ENCODE peak calls at places on chromosomes 16 and 17, in ten cellular contexts. One of them, this sample, is unnamed.

GRCh38 chr17:82690786-82691489 is 7.6 kb downstream of the RAB40B start:
- DNase-seq in EL: no peak
- DNase-seq in HFF-Myc: no peak
- DNase-seq in SK-N-SH: no peak
- DNase-seq in stimulated activated CD4-positive, alpha-beta T cell treated with anti-CD3 and anti-CD28 coated beads, Interleukin-4, amount 100 ng/mL, for 48 hours: no peak
- DNase-seq in nephron progenitor cell: no peak
- DNase-seq in Calu3: no peak
- DNase-seq in mesendoderm: no peak
- DNase-seq in OCI-LY7: no peak
- DNase-seq in prostate gland: no peak
- DNase-seq in this sample: no peak

GRCh38 chr17:77002103-77003045 is 134.2 kb downstream of the MGAT5B start:
- DNase-seq in EL: peak; percentile 88
- DNase-seq in HFF-Myc: peak; percentile 11
- DNase-seq in SK-N-SH: peak; percentile 59
- DNase-seq in stimulated activated CD4-positive, alpha-beta T cell treated with anti-CD3 and anti-CD28 coated beads, Interleukin-4, amount 100 ng/mL, for 48 hours: no peak
- DNase-seq in nephron progenitor cell: no peak
- DNase-seq in Calu3: peak; percentile 81
- DNase-seq in mesendoderm: peak; percentile 71
- DNase-seq in OCI-LY7: no peak
- DNase-seq in prostate gland: no peak
- DNase-seq in this sample: no peak

GRCh38 chr17:47199627-47200324 is 9.4 kb upstream of the MYL4 start:
- DNase-seq in EL: no peak
- DNase-seq in HFF-Myc: no peak
- DNase-seq in SK-N-SH: no peak
- DNase-seq in stimulated activated CD4-positive, alpha-beta T cell treated with anti-CD3 and anti-CD28 coated beads, Interleukin-4, amount 100 ng/mL, for 48 hours: no peak
- DNase-seq in nephron progenitor cell: no peak
- DNase-seq in Calu3: no peak
- DNase-seq in mesendoderm: no peak
- DNase-seq in OCI-LY7: peak; percentile 83
- DNase-seq in prostate gland: no peak
- DNase-seq in this sample: no peak

GRCh38 chr17:17710728-17711541 is 29.7 kb downstream of the RAI1 start:
- DNase-seq in EL: peak; percentile 94
- DNase-seq in HFF-Myc: peak; percentile 81
- DNase-seq in SK-N-SH: peak; percentile 52
- DNase-seq in stimulated activated CD4-positive, alpha-beta T cell treated with anti-CD3 and anti-CD28 coated beads, Interleukin-4, amount 100 ng/mL, for 48 hours: no peak
- DNase-seq in nephron progenitor cell: peak; percentile 62
- DNase-seq in Calu3: peak; percentile 89
- DNase-seq in mesendoderm: peak; percentile 94
- DNase-seq in OCI-LY7: no peak
- DNase-seq in prostate gland: peak; percentile 93
- DNase-seq in this sample: peak; percentile 93

GRCh38 chr16:72092832-72093447 is 480 bp downstream of the TXNL4B start:
- DNase-seq in EL: peak; percentile 78
- DNase-seq in HFF-Myc: peak; percentile 42
- DNase-seq in SK-N-SH: no peak
- DNase-seq in stimulated activated CD4-positive, alpha-beta T cell treated with anti-CD3 and anti-CD28 coated beads, Interleukin-4, amount 100 ng/mL, for 48 hours: no peak
- DNase-seq in nephron progenitor cell: peak; percentile 23
- DNase-seq in Calu3: peak; percentile 40
- DNase-seq in mesendoderm: peak; percentile 70
- DNase-seq in OCI-LY7: no peak
- DNase-seq in prostate gland: no peak
- DNase-seq in this sample: no peak

GRCh38 chr17:28807925-28808641 is 34.5 kb downstream of the FAM222B start:
- DNase-seq in EL: peak; percentile 88
- DNase-seq in HFF-Myc: peak; percentile 61
- DNase-seq in SK-N-SH: no peak
- DNase-seq in stimulated activated CD4-positive, alpha-beta T cell treated with anti-CD3 and anti-CD28 coated beads, Interleukin-4, amount 100 ng/mL, for 48 hours: no peak
- DNase-seq in nephron progenitor cell: no peak
- DNase-seq in Calu3: peak; percentile 21
- DNase-seq in mesendoderm: no peak
- DNase-seq in OCI-LY7: no peak
- DNase-seq in prostate gland: peak; percentile 10
- DNase-seq in this sample: no peak

GRCh38 chr17:79811036-79811887 is 14.4 kb upstream of the CBX8 start:
- DNase-seq in EL: peak; percentile 26
- DNase-seq in HFF-Myc: no peak
- DNase-seq in SK-N-SH: peak; percentile 97
- DNase-seq in stimulated activated CD4-positive, alpha-beta T cell treated with anti-CD3 and anti-CD28 coated beads, Interleukin-4, amount 100 ng/mL, for 48 hours: no peak
- DNase-seq in nephron progenitor cell: peak; percentile 62
- DNase-seq in Calu3: peak; percentile 66
- DNase-seq in mesendoderm: no peak
- DNase-seq in OCI-LY7: peak; percentile 72
- DNase-seq in prostate gland: no peak
- DNase-seq in this sample: no peak

GRCh38 chr17:6701719-6702118 is 11.4 kb downstream of the SLC13A5 start:
- DNase-seq in EL: peak; percentile 37
- DNase-seq in HFF-Myc: no peak
- DNase-seq in SK-N-SH: peak; percentile 73
- DNase-seq in stimulated activated CD4-positive, alpha-beta T cell treated with anti-CD3 and anti-CD28 coated beads, Interleukin-4, amount 100 ng/mL, for 48 hours: peak; percentile 38
- DNase-seq in nephron progenitor cell: peak; percentile 62
- DNase-seq in Calu3: peak; percentile 21
- DNase-seq in mesendoderm: peak; percentile 75
- DNase-seq in OCI-LY7: peak; percentile 53
- DNase-seq in prostate gland: no peak
- DNase-seq in this sample: peak; percentile 15

GRCh38 chr17:82384730-82385429 is 13.3 kb downstream of the UTS2R start:
- DNase-seq in EL: peak; percentile 38
- DNase-seq in HFF-Myc: no peak
- DNase-seq in SK-N-SH: peak; percentile 59
- DNase-seq in stimulated activated CD4-positive, alpha-beta T cell treated with anti-CD3 and anti-CD28 coated beads, Interleukin-4, amount 100 ng/mL, for 48 hours: no peak
- DNase-seq in nephron progenitor cell: no peak
- DNase-seq in Calu3: peak; percentile 61
- DNase-seq in mesendoderm: peak; percentile 22
- DNase-seq in OCI-LY7: peak; percentile 31
- DNase-seq in prostate gland: peak; percentile 82
- DNase-seq in this sample: peak; percentile 71

GRCh38 chr17:71486171-71486740 is 634.6 kb upstream of the SOX9 start:
- DNase-seq in EL: no peak
- DNase-seq in HFF-Myc: no peak
- DNase-seq in SK-N-SH: no peak
- DNase-seq in stimulated activated CD4-positive, alpha-beta T cell treated with anti-CD3 and anti-CD28 coated beads, Interleukin-4, amount 100 ng/mL, for 48 hours: no peak
- DNase-seq in nephron progenitor cell: no peak
- DNase-seq in Calu3: no peak
- DNase-seq in mesendoderm: no peak
- DNase-seq in OCI-LY7: no peak
- DNase-seq in prostate gland: no peak
- DNase-seq in this sample: no peak

GRCh38 chr17:78168906-78169793 is 769 bp downstream of the SYNGR2 start:
- DNase-seq in EL: peak; percentile 74
- DNase-seq in HFF-Myc: no peak
- DNase-seq in SK-N-SH: peak; percentile 92
- DNase-seq in stimulated activated CD4-positive, alpha-beta T cell treated with anti-CD3 and anti-CD28 coated beads, Interleukin-4, amount 100 ng/mL, for 48 hours: no peak
- DNase-seq in nephron progenitor cell: peak; percentile 44
- DNase-seq in Calu3: peak; percentile 76
- DNase-seq in mesendoderm: peak; percentile 67
- DNase-seq in OCI-LY7: peak; percentile 51
- DNase-seq in prostate gland: peak; percentile 82
- DNase-seq in this sample: peak; percentile 84

This sample was measured in thyroid gland.